ENCODE peak calls at places on chromosomes 3 and 15, in nine cellular contexts. N is NCI-H1105 treated with DMSO at 0.1 percent for 48 hours, V is ELF-1, K is substantia nigra, Q is nucleus accumbens, U is Daoy, S is AG04449, A is cerebellar cortex, G is NCI-H1930. M is an unnamed sample.

GRCh38 chr15:41838400-41838897 is at the start of gene PLA2G4B:
- DNase-seq in N (no peak), V (no peak), K (no peak), Q (no peak), U (no peak), S (no peak), A (no peak), G (no peak), M (no peak)

GRCh38 chr15:100572362-100572983 is 29.5 kb downstream of the LINS1 start:
- DNase-seq in N (peak), V (no peak), K (no peak), Q (no peak), U (no peak), S (no peak), A (peak), G (no peak), M (peak)

GRCh38 chr3:72336821-72337479 is 511.3 kb downstream of the SHQ1 start:
- DNase-seq in N (peak), V (peak), K (peak), Q (no peak), U (peak), S (no peak), A (no peak), G (no peak), M (no peak)

GRCh38 chr3:42151596-42152145 is 60.5 kb downstream of the TRAK1 start:
- DNase-seq in N (no peak), V (no peak), K (no peak), Q (no peak), U (no peak), S (no peak), A (no peak), G (no peak), M (no peak)

GRCh38 chr3:51622402-51622801 is 48.6 kb upstream of the TEX264 start:
- DNase-seq in N (no peak), V (no peak), K (no peak), Q (no peak), U (no peak), S (no peak), A (peak), G (no peak), M (no peak)

GRCh38 chr3:3499987-3500386 is 299.2 kb upstream of the LRRN1 start:
- DNase-seq in N (no peak), V (no peak), K (no peak), Q (no peak), U (no peak), S (no peak), A (no peak), G (no peak), M (no peak)

GRCh38 chr3:81846988-81847387 is 85.5 kb upstream of the GBE1 start:
- DNase-seq in N (no peak), V (no peak), K (no peak), Q (no peak), U (no peak), S (no peak), A (no peak), G (no peak), M (no peak)

GRCh38 chr3:117916839-117917238 is 1117.8 kb downstream of the IGSF11 start:
- DNase-seq in N (no peak), V (no peak), K (no peak), Q (no peak), U (no peak), S (no peak), A (no peak), G (no peak), M (no peak)

GRCh38 chr3:53065841-53066480 is 20.1 kb upstream of the SFMBT1 start:
- DNase-seq in N (peak), V (no peak), K (no peak), Q (no peak), U (no peak), S (no peak), A (no peak), G (no peak), M (no peak)

GRCh38 chr15:66654718-66655375 is 47.2 kb upstream of the SMAD6 start:
- DNase-seq in N (no peak), V (no peak), K (no peak), Q (no peak), U (no peak), S (no peak), A (no peak), G (no peak), M (no peak)

GRCh38 chr3:28677581-28677980 is 329.0 kb upstream of the AZI2 start:
- DNase-seq in N (no peak), V (no peak), K (peak), Q (no peak), U (no peak), S (no peak), A (no peak), G (no peak), M (no peak)

GRCh38 chr3:43389388-43390254 is 103.3 kb downstream of the SNRK start:
- DNase-seq in N (no peak), V (no peak), K (peak), Q (no peak), U (peak), S (no peak), A (no peak), G (no peak), M (peak)

GRCh38 chr3:102006812-102007485 is 157.6 kb downstream of the NFKBIZ start:
- DNase-seq in N (peak), V (no peak), K (no peak), Q (no peak), U (peak), S (peak), A (peak), G (no peak), M (peak)

GRCh38 chr3:5972586-5972985 is 785.1 kb downstream of the EDEM1 start:
- DNase-seq in N (no peak), V (no peak), K (no peak), Q (no peak), U (no peak), S (no peak), A (no peak), G (no peak), M (peak)

GRCh38 chr3:108127301-108127988 is 36.6 kb upstream of the CD47 start:
- DNase-seq in N (no peak), V (no peak), K (no peak), Q (no peak), U (no peak), S (no peak), A (no peak), G (no peak), M (no peak)

GRCh38 chr3:16171009-16171408 is 3.5 kb upstream of the GALNT15 start:
- DNase-seq in N (no peak), V (no peak), K (no peak), Q (no peak), U (peak), S (no peak), A (no peak), G (no peak), M (no peak)

GRCh38 chr3:174198199-174198598 is 660.9 kb upstream of the NAALADL2 start:
- DNase-seq in N (peak), V (no peak), K (no peak), Q (no peak), U (no peak), S (no peak), A (no peak), G (no peak), M (no peak)

GRCh38 chr15:57537072-57537471 is 54.6 kb upstream of the MYZAP start:
- DNase-seq in N (peak), V (peak), K (no peak), Q (no peak), U (peak), S (no peak), A (no peak), G (no peak), M (peak)

GRCh38 chr3:42070089-42070885 is 20.9 kb upstream of the TRAK1 start:
- DNase-seq in N (no peak), V (no peak), K (no peak), Q (no peak), U (no peak), S (no peak), A (no peak), G (no peak), M (no peak)

GRCh38 chr3:58837863-58838255 is 171.3 kb upstream of the FAM3D start:
- DNase-seq in N (no peak), V (no peak), K (no peak), Q (no peak), U (no peak), S (no peak), A (no peak), G (no peak), M (no peak)

GRCh38 chr3:53202331-53203015 is 41.5 kb downstream of the PRKCD start:
- DNase-seq in N (no peak), V (no peak), K (no peak), Q (no peak), U (no peak), S (no peak), A (no peak), G (no peak), M (no peak)

GRCh38 chr3:52248165-52248541 is 2.6 kb downstream of the PPM1M start:
- DNase-seq in N (no peak), V (no peak), K (no peak), Q (no peak), U (no peak), S (no peak), A (no peak), G (no peak), M (no peak)

GRCh38 chr15:78638658-78639314 is 2.2 kb downstream of the CHRNB4 start:
- DNase-seq in N (peak), V (peak), K (no peak), Q (no peak), U (peak), S (no peak), A (peak), G (peak), M (peak)

GRCh38 chr15:38696120-38696727 is 131.6 kb upstream of the RASGRP1 start:
- DNase-seq in N (no peak), V (no peak), K (no peak), Q (no peak), U (peak), S (no peak), A (no peak), G (no peak), M (no peak)

GRCh38 chr15:62854420-62855084 is 188.0 kb upstream of the TPM1 start:
- DNase-seq in N (no peak), V (no peak), K (no peak), Q (no peak), U (no peak), S (no peak), A (no peak), G (no peak), M (no peak)

GRCh38 chr15:56369234-56369633 is 4.0 kb downstream of the TEX9 start:
- DNase-seq in N (peak), V (no peak), K (no peak), Q (no peak), U (no peak), S (no peak), A (no peak), G (no peak), M (no peak)

GRCh38 chr3:107106316-107106715 is 270.9 kb upstream of the CCDC54 start:
- DNase-seq in N (no peak), V (no peak), K (no peak), Q (no peak), U (peak), S (no peak), A (no peak), G (no peak), M (no peak)

GRCh38 chr3:16828815-16829214 is 55.9 kb upstream of the PLCL2 start:
- DNase-seq in N (no peak), V (peak), K (no peak), Q (no peak), U (peak), S (no peak), A (no peak), G (no peak), M (no peak)

GRCh38 chr15:67025719-67026118 is 39.7 kb upstream of the SMAD3 start:
- DNase-seq in N (peak), V (no peak), K (no peak), Q (no peak), U (peak), S (no peak), A (no peak), G (no peak), M (peak)

GRCh38 chr3:181726351-181727121 is 14.8 kb downstream of the SOX2 start:
- DNase-seq in N (no peak), V (peak), K (peak), Q (no peak), U (peak), S (no peak), A (no peak), G (no peak), M (peak)

GRCh38 chr3:53708001-53708621 is 138.1 kb downstream of the CHDH start:
- DNase-seq in N (no peak), V (no peak), K (no peak), Q (no peak), U (no peak), S (no peak), A (no peak), G (no peak), M (no peak)

GRCh38 chr15:39869251-39869650 is 50.8 kb downstream of the GPR176 start:
- DNase-seq in N (peak), V (no peak), K (no peak), Q (no peak), U (no peak), S (no peak), A (no peak), G (peak), M (peak)

GRCh38 chr3:131895766-131896165 is 139.0 kb downstream of the CPNE4 start:
- DNase-seq in N (no peak), V (no peak), K (no peak), Q (no peak), U (no peak), S (no peak), A (no peak), G (no peak), M (no peak)

GRCh38 chr3:50876947-50877346 is 202.2 kb downstream of the DOCK3 start:
- DNase-seq in N (peak), V (no peak), K (no peak), Q (no peak), U (no peak), S (no peak), A (peak), G (no peak), M (no peak)

GRCh38 chr3:139434764-139435291 is 41.5 kb downstream of the RBP2 start:
- DNase-seq in N (no peak), V (peak), K (no peak), Q (no peak), U (peak), S (peak), A (no peak), G (no peak), M (no peak)

M was measured in pons.